ENCODE peak calls at places on chromosomes 3 and 15, in eight cellular contexts. T, G, B, I, N, X, W and Y are unnamed samples.

GRCh38 chr15:76994496-76994895 is 430 bp upstream of the PSTPIP1 start:
- DNase-seq in T (no peak), G (no peak), B (no peak), I (no peak), N (no peak), X (no peak), W (no peak), Y (no peak)

GRCh38 chr15:66452971-66453580 is 44.5 kb downstream of the SNAPC5 start:
- DNase-seq in T (no peak), G (no peak), B (no peak), I (no peak), N (no peak), X (peak; percentile 22), W (no peak), Y (no peak)

GRCh38 chr3:58833501-58833900 is 166.9 kb upstream of the FAM3D start:
- DNase-seq in T (no peak), G (no peak), B (no peak), I (no peak), N (peak; percentile 30), X (no peak), W (no peak), Y (no peak)

GRCh38 chr3:103056953-103057450 is 622.2 kb downstream of the ZPLD1 start:
- DNase-seq in T (no peak), G (no peak), B (no peak), I (no peak), N (no peak), X (no peak), W (no peak), Y (no peak)

GRCh38 chr3:107666853-107667252 is 144.1 kb downstream of the BBX start:
- DNase-seq in T (no peak), G (no peak), B (no peak), I (no peak), N (no peak), X (no peak), W (no peak), Y (no peak)

GRCh38 chr3:151673974-151674373 is 59.8 kb upstream of the AADACL2 start:
- DNase-seq in T (no peak), G (no peak), B (no peak), I (no peak), N (no peak), X (no peak), W (no peak), Y (no peak)

GRCh38 chr3:147582642-147583041 is 173.5 kb downstream of the ZIC1 start:
- DNase-seq in T (no peak), G (no peak), B (no peak), I (no peak), N (no peak), X (no peak), W (no peak), Y (no peak)

GRCh38 chr3:32930161-32930560 is 21.3 kb upstream of the CCR4 start:
- DNase-seq in T (no peak), G (no peak), B (no peak), I (no peak), N (no peak), X (no peak), W (no peak), Y (no peak)

GRCh38 chr15:79432345-79433311 is 492 bp downstream of the MINAR1 start:
- DNase-seq in T (no peak), G (no peak), B (no peak), I (no peak), N (no peak), X (no peak), W (no peak), Y (no peak)
- TF ChIP-seq CTCF in T (no peak), G (no peak), B (no peak), I (no peak), N (no peak), X (no peak), W (no peak), Y (no peak)

DNA sequence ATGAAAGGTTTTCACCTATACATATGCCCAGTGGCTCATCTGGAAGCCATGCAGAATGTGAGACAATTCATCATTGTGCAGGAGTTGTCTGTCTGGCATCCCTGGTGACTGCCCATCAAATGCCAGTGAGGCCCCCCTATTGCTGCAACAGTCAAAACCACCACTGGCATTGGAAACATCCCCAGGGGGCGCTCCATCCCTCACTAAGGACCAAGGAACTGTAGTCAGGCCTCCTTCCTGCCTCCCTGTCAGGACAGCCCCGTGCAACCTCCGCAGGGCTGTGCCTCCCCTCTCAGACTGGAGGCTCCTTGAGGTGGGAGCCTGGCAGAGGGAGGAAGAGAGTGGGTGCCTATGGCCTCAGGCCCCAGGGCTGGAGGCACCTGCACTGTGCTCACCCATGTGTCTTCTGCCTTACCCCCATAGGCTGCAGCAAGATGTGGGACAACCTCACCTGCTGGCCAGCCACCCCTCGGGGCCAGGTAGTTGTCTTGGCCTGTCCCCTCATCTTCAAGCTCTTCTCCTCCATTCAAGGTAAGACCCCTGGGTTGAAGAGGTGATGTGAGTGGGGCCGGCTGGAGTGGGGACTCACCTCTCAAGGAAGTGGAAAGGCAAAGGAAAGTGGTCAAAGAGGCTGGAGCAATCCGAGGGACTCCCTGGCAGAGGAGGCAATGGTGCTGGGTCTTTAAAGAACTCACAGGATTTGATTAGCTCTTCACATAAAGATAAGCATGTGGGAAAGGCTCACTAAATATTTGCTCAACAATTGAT is 16.5 kb downstream of the VIPR1 start:
- DNase-seq in T (no peak), G (no peak), B (no peak), I (no peak), N (no peak), X (no peak), W (no peak), Y (no peak)
- TF ChIP-seq CTCF in T (no peak), G (no peak), B (peak; percentile 47), I (peak; percentile 15), N (peak; percentile 16), X (no peak), W (peak; percentile 26), Y (no peak)

DNA sequence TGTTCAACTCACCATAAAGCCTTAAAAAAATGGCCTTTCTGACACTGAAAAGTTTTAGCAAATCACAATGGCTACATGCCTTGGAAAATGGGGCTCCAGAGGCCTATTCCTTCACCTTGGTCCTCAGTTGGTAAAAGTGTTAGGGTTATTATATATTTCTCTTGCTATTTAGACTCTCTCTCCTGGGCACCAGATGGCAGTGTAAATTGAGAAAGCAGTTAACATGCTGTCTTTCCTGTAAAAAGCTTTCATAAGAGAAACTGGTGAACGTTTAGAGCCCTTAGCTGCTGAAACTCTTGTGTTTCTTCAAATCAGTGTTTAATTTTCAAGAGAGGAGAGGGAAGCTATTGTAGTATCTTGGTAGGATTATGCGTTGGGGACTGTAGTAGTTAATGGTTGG is 89.9 kb downstream of the LRTM1 start:
- DNase-seq in T (no peak), G (no peak), B (peak; percentile 45), I (no peak), N (peak; percentile 32), X (no peak), W (no peak), Y (no peak)
- TF ChIP-seq CTCF in T (no peak), G (no peak), B (peak; percentile 65), I (no peak), N (peak; percentile 23), X (no peak), W (no peak), Y (no peak)

DNA sequence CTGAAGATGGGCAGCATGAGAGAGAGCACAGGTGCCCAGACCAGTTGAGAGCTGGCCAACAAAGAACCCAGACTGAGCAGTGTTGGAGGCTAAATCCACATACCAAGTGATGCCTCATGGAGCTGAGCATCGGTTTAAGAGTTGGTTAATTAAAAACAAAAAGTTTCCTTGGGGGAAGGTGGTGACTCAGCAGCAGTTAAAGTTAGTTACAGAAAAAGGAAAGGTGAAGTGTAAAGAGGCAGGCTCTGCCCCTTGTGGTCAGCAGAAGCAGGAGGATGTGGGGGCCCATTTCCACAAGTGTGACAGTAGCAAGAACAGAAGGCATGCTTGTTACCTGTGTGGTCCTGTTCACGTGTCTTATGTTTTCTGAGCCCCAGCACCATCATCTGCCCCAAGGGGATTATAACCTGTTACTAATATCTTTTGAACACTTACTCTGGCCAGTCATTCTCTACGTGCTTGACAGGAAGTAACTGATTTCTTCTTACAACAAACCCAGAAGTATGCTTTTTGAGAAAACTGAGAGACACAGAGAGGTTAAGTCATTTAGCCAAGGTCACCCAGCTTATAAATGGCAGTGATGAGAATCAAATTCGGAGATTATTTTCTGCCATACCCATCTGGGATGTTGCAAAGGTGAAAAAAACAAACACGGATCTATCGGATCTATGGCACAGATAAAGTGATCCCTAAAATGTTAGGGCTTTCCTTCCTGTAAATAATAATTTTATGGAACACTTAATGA is 91.0 kb downstream of the EPHB1 start:
- DNase-seq in T (no peak), G (no peak), B (peak; percentile 53), I (no peak), N (peak; percentile 57), X (no peak), W (peak; percentile 39), Y (no peak)
- TF ChIP-seq CTCF in T (no peak), G (no peak), B (peak; percentile 60), I (no peak), N (peak; percentile 33), X (no peak), W (peak; percentile 58), Y (peak; percentile 39)

GRCh38 chr15:69979269-69979668 is 118.4 kb downstream of the TLE3 start:
- DNase-seq in T (no peak), G (no peak), B (no peak), I (no peak), N (peak; percentile 3), X (no peak), W (no peak), Y (no peak)
- TF ChIP-seq CTCF in T (no peak), G (no peak), B (no peak), I (no peak), N (no peak), X (no peak), W (peak; percentile 64), Y (no peak)

DNA sequence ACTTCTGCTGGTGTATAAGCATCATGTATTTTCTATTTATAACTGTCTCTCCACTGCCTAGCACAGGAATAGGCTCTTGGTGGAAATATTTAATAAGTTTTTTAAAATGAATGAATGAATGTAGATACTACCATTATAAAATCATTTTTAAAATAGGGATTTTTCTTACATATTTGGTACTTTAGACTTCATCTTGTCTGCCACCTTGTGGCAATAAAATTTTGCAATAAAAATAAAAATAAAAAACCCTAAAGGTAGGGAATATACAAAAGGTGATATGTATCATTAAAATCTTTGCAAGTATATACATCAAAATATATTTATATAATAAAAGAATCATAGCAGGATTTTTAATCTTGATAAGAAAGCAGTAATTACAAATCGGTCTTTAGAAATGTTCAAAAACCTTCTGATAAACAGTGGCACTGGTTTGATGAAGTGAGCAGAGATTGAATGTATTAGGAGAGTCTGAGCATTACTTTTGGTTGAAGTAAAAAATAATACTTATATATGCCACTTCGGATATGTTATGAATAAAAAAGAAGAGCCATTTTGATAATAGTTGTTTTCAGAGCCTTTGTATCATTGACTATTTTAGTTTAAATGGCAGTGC is 95.2 kb downstream of the SPATA16 start:
- DNase-seq in T (no peak), G (no peak), B (no peak), I (no peak), N (peak; percentile 8), X (no peak), W (no peak), Y (no peak)
- TF ChIP-seq CTCF in T (no peak), G (no peak), B (peak; percentile 78), I (peak; percentile 33), N (peak; percentile 27), X (no peak), W (no peak), Y (peak; percentile 59)

GRCh38 chr3:46998121-46998851 is 18.8 kb downstream of the NBEAL2 start:
- DNase-seq in T (no peak), G (peak; percentile 65), B (no peak), I (peak; percentile 84), N (peak; percentile 34), X (peak; percentile 86), W (no peak), Y (peak; percentile 76)
- TF ChIP-seq CTCF in T (peak; percentile 53), G (peak; percentile 71), B (peak; percentile 84), I (peak; percentile 93), N (peak; percentile 64), X (peak; percentile 95), W (peak; percentile 84), Y (peak; percentile 93)

GRCh38 chr3:129970603-129971002 is 3.9 kb upstream of the TRH start:
- DNase-seq in T (no peak), G (no peak), B (no peak), I (no peak), N (no peak), X (no peak), W (no peak), Y (no peak)
- TF ChIP-seq CTCF in T (no peak), G (no peak), B (no peak), I (no peak), N (no peak), X (no peak), W (no peak), Y (no peak)